ENCODE peak calls at places on chromosomes 1 and 21, in four cellular contexts. L, N, G and C are unnamed samples.

GRCh38 chr1:30907641-30908445 is 715 bp downstream of the SDC3 start:
- DNase-seq in L (no peak), N (peak), G (no peak), C (no peak)

GRCh38 chr1:231171623-231172197 is 9.9 kb downstream of the TRIM67 start:
- DNase-seq in L (no peak), N (no peak), G (no peak), C (no peak)

GRCh38 chr1:43338001-43338400 is 383 bp downstream of the MPL start:
- DNase-seq in L (no peak), N (no peak), G (no peak), C (no peak)

GRCh38 chr21:31530918-31531705 is 128.4 kb upstream of the SOD1 start:
- DNase-seq in L (no peak), N (no peak), G (no peak), C (no peak)

GRCh38 chr1:54610601-54611580 is 12.4 kb downstream of the FAM151A start:
- DNase-seq in L (no peak), N (no peak), G (no peak), C (no peak)

GRCh38 chr1:33256701-33257387 is 552 bp downstream of the ZNF362 start:
- DNase-seq in L (peak), N (no peak), G (peak), C (no peak)

GRCh38 chr1:111990026-111990877 is 784 bp upstream of the KCND3 start:
- DNase-seq in L (no peak), N (no peak), G (peak), C (no peak)

GRCh38 chr1:54221867-54222484 is 22.0 kb downstream of the MRPL37 start:
- DNase-seq in L (no peak), N (no peak), G (no peak), C (no peak)

GRCh38 chr1:29447368-29447767 is 211.0 kb downstream of the PTPRU start:
- DNase-seq in L (no peak), N (no peak), G (no peak), C (no peak)

GRCh38 chr1:55049271-55049913 is 10.0 kb downstream of the PCSK9 start:
- DNase-seq in L (no peak), N (no peak), G (no peak), C (no peak)

GRCh38 chr1:181033128-181033798 is 520 bp upstream of the MR1 start:
- DNase-seq in L (no peak), N (no peak), G (no peak), C (no peak)

GRCh38 chr1:109876617-109877319 is 33.9 kb upstream of the CSF1 start:
- DNase-seq in L (no peak), N (no peak), G (no peak), C (no peak)

GRCh38 chr21:32861871-32862270 is 90.3 kb upstream of the PAXBP1 start:
- DNase-seq in L (no peak), N (no peak), G (no peak), C (no peak)

GRCh38 chr1:225772323-225772768 is 5.3 kb upstream of the SRP9 start:
- DNase-seq in L (peak), N (peak), G (peak), C (peak)